ENCODE peak calls at places on chromosome 21, in ten cellular contexts. O, F, R, G, P, T, N, L, Z and Y are unnamed samples.

GRCh38 chr21:43922949-43923348 is 57.9 kb downstream of the AGPAT3 start:
- DNase-seq in F (no peak), R (no peak), L (peak), T (no peak), G (no peak), O (no peak), N (no peak), P (no peak), Z (no peak), Y (no peak)

GRCh38 chr21:15531986-15532385 is 197.8 kb upstream of the USP25 start:
- DNase-seq in P (no peak), F (no peak), G (no peak), R (no peak), O (no peak), N (no peak), Z (no peak), T (no peak), L (no peak), Y (no peak)

GRCh38 chr21:45138199-45139002 is 64.0 kb downstream of the ADARB1 start:
- DNase-seq in T (peak), P (peak), Z (peak), O (no peak), F (peak), R (peak), L (peak), N (peak), G (peak), Y (peak)

GRCh38 chr21:38308010-38308784 is 51.4 kb downstream of the KCNJ15 start:
- DNase-seq in N (peak), P (no peak), T (no peak), R (no peak), F (no peak), O (no peak), Z (no peak), L (no peak), G (no peak), Y (no peak)

GRCh38 chr21:36249576-36250422 is 70.2 kb upstream of the MORC3 start:
- DNase-seq in G (no peak), O (no peak), Z (no peak), N (no peak), F (no peak), L (no peak), R (no peak), P (no peak), T (no peak), Y (no peak)

GRCh38 chr21:37257967-37258877 is 8.9 kb downstream of the VPS26C start:
- DNase-seq in O (peak), Z (peak), N (peak), P (peak), F (no peak), G (peak), R (no peak), T (peak), L (peak), Y (peak)

GRCh38 chr21:36282568-36283230 is 37.3 kb upstream of the MORC3 start:
- DNase-seq in F (no peak), T (no peak), G (no peak), O (no peak), Z (no peak), P (no peak), L (no peak), R (no peak), N (peak), Y (no peak)

GRCh38 chr21:25615880-25616279 is 8.6 kb upstream of the MRPL39 start:
- DNase-seq in R (no peak), P (no peak), L (no peak), O (no peak), N (no peak), F (no peak), T (no peak), Z (no peak), G (no peak), Y (no peak)

GRCh38 chr21:44496196-44496899 is 41.0 kb downstream of the LRRC3 start:
- DNase-seq in N (no peak), Z (no peak), O (no peak), P (no peak), T (no peak), R (no peak), F (no peak), G (no peak), L (no peak), Y (no peak)

GRCh38 chr21:36753556-36753955 is 54.6 kb downstream of the SIM2 start:
- DNase-seq in N (peak), F (no peak), P (no peak), O (no peak), G (no peak), L (no peak), T (no peak), Z (no peak), R (no peak), Y (no peak)

DNA sequence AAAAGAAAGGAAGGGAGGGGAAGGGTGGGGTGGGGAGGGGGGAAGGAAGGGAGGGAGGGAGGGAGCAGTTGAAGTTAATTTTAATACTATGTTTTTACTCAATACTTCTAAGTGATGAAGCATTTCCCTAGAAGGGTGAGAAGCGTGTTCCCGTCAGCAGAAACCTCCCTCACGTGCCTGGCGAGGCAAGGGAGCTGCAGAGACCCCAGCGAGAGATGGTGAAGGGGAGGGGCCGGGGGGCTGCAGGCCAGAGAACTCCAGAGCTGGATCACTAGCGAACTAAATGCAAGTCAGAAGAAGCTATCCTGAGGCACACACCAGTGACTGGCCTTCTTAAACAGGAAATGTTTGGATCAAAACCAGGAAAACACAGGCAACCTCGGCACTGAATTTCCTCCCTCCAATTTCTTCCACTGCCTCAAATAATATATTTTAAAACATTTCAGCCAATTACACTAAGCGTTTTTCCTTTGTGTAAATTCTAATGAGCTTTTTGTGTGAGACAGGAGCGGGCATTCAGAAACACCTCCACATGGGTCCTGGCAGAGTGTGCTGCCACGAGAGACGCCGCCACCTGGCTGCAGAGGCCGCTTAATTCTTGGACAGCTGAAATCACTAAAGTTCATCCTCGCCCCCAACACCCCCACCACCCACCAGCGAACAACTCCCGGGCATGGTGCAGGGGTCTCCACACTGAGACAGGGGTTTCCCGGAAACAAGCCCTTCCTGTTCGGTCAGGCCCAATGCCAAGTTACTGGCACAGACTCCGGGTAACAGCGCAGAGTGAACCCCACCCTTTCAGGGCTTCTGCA is 17.8 kb downstream of the WDR4 start:
- DNase-seq in R (no peak), L (no peak), N (no peak), G (no peak), F (no peak), P (no peak), O (no peak), T (no peak), Z (no peak), Y (no peak)
- TF ChIP-seq CTCF in R (no peak), L (no peak), N (no peak), G (no peak), F (no peak), P (no peak), O (no peak), T (no peak), Z (no peak), Y (no peak)

DNA sequence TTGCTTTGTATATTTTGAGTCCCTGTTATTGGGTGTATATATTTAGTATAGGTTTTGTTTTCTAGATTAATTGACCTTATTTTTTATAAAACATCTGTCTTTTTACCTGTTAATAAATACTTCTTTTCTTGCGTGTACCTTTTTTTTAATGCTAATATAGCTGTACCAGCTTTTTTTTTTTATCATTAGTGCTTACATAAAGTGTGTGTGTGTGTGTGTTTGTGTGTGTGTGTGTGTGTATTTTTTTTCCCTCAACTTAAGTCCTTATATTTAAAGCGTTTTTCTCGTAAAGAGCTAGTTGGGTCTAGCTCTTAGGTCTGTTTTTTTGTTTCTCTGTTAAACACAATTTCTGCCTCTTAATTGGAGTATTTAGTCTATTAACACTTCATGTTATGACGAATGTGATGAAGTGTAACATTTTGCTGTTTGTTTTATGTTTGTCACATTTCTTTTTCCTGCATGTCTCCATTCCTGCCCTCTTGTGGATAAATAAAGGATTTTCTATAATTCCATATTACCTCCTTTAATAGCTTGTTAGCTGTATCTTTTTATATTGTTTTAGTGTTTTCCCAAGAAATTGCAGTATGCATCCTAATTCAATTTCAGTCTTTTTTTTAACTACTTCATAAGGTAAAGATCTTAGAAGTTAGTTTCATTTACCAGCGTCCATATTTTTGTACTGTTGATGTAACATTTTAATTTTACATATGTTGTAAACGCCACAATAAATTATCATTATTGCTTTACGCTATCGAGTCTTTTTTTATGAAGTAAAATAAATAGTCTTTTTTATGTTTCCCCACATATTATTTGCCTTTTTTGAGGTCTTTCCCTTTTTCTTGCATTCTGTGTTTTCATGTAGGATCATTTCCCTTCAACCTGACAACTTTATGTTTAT is 4.3 kb downstream of the PRMT2 start:
- DNase-seq in G (no peak), T (no peak), R (no peak), N (peak), P (no peak), Z (no peak), L (no peak), F (peak), O (no peak), Y (no peak)
- TF ChIP-seq CTCF in G (peak), T (no peak), R (peak), N (peak), P (peak), Z (no peak), L (peak), F (peak), O (no peak), Y (no peak)

GRCh38 chr21:42364304-42364865 is 1.9 kb downstream of the TFF1 start:
- DNase-seq in N (no peak), P (no peak), R (no peak), G (no peak), L (no peak), T (no peak), F (no peak), Z (no peak), O (no peak), Y (no peak)
- TF ChIP-seq CTCF in N (no peak), P (no peak), R (no peak), G (no peak), L (no peak), T (no peak), F (no peak), Z (no peak), O (no peak), Y (no peak)

DNA sequence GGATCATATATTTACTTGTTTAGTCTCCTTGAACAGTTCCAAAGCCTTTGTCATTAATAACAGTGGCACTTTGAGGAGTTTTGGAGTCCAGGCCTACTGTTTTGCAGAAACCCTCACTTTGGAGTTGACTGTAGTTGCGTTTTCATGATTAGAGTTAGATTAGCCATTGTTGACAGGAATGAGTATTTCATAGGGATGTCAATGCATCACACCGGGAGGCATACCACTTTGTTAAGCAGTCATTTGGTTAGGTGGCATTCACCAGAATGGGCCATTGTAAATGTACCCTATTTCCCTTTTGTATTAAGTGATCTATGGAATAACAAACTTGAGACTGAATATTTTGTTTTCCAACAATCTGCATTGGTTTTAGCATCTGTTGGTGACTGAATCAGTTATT is 11.8 kb downstream of the MRPS6 start:
- DNase-seq in T (no peak), O (no peak), G (no peak), L (no peak), R (no peak), N (no peak), F (no peak), Z (no peak), P (no peak), Y (no peak)
- TF ChIP-seq CTCF in T (no peak), O (no peak), G (no peak), L (no peak), R (no peak), N (no peak), F (no peak), Z (no peak), P (no peak), Y (no peak)

GRCh38 chr21:29022141-29022540 is 2.3 kb upstream of the USP16 start:
- DNase-seq in Z (no peak), O (no peak), G (no peak), F (no peak), L (no peak), T (no peak), P (no peak), R (no peak), N (no peak), Y (no peak)

GRCh38 chr21:29025328-29025713 is 853 bp downstream of the USP16 start:
- DNase-seq in R (no peak), P (no peak), T (no peak), F (no peak), L (no peak), N (peak), G (no peak), O (no peak), Z (no peak), Y (no peak)

GRCh38 chr21:29029524-29029923 is 5.1 kb downstream of the USP16 start:
- DNase-seq in L (no peak), T (no peak), F (no peak), Z (no peak), N (no peak), R (no peak), P (no peak), O (no peak), G (no peak), Y (no peak)

GRCh38 chr21:29024474-29025327 is at the start of gene USP16:
- DNase-seq in R (peak), Z (peak), N (peak), T (peak), G (peak), F (peak), L (peak), O (peak), P (peak), Y (peak)
- TF ChIP-seq CTCF in R (peak), Z (no peak), N (peak), T (no peak), G (no peak), F (no peak), L (no peak), O (no peak), P (no peak), Y (no peak)

GRCh38 chr21:26842976-26843911 is 2.0 kb downstream of the ADAMTS1 start:
- DNase-seq in O (no peak), R (no peak), L (peak), Z (peak), G (peak), N (peak), P (peak), T (no peak), F (no peak), Y (no peak)
- TF ChIP-seq CTCF in O (no peak), R (no peak), L (peak), Z (no peak), G (peak), N (peak), P (no peak), T (no peak), F (no peak), Y (no peak)